ENCODE peak calls at places on chromosome 4, in four cellular contexts. N is mesenchymal stem cell, U is neuronal stem cell, V is IMR-90. E is an unnamed sample.

GRCh38 chr4:108519911-108520310 is 100.5 kb upstream of the RPL34 start:
- DNase-seq in N (no peak), U (no peak), V (no peak), E (no peak)

GRCh38 chr4:17103231-17103630 is 204.8 kb upstream of the LDB2 start:
- DNase-seq in N (peak), U (no peak), V (peak), E (no peak)

GRCh38 chr4:56937262-56937661 is 29.6 kb downstream of the REST start:
- DNase-seq in N (peak), U (no peak), V (peak), E (no peak)

GRCh38 chr4:78938868-78939666 is at the start of gene PAQR3:
- DNase-seq in N (peak), U (peak), V (peak), E (peak)

GRCh38 chr4:100257567-100257966 is 67.3 kb upstream of the DDIT4L start:
- DNase-seq in N (no peak), U (no peak), V (peak), E (peak)

GRCh38 chr4:73037057-73037456 is 32.5 kb downstream of the COX18 start:
- DNase-seq in N (no peak), U (no peak), V (no peak), E (peak)

GRCh38 chr4:7434766-7435150 is at the start of gene PSAPL1:
- DNase-seq in N (peak), U (no peak), V (peak), E (peak)

GRCh38 chr4:21512351-21512750 is 436.2 kb downstream of the KCNIP4 start:
- DNase-seq in N (peak), U (peak), V (peak), E (peak)

GRCh38 chr4:104490770-104491395 is 3.8 kb downstream of the CXXC4 start:
- DNase-seq in N (peak), U (peak), V (peak), E (peak)

GRCh38 chr4:158873795-158874359 is 105.1 kb downstream of the FNIP2 start:
- DNase-seq in N (peak), U (no peak), V (peak), E (peak)

GRCh38 chr4:110049951-110050925 is 137.6 kb downstream of the EGF start:
- DNase-seq in N (peak), U (peak), V (peak), E (peak)

GRCh38 chr4:79686976-79687375 is 278.9 kb upstream of the GK2 start:
- DNase-seq in N (no peak), U (no peak), V (no peak), E (no peak)

GRCh38 chr4:3825530-3825929 is 59.3 kb downstream of the ADRA2C start:
- DNase-seq in N (no peak), U (no peak), V (no peak), E (no peak)

GRCh38 chr4:128660361-128660964 is 149.0 kb upstream of the JADE1 start:
- DNase-seq in N (peak), U (no peak), V (peak), E (no peak)

GRCh38 chr4:122827258-122827887 is 742 bp downstream of the FGF2 start:
- DNase-seq in N (peak), U (peak), V (peak), E (peak)

GRCh38 chr4:4992833-4993232 is 26.4 kb downstream of the CYTL1 start:
- DNase-seq in N (no peak), U (no peak), V (no peak), E (no peak)

GRCh38 chr4:4990329-4990728 is 28.9 kb downstream of the CYTL1 start:
- DNase-seq in N (no peak), U (no peak), V (no peak), E (no peak)

GRCh38 chr4:4989083-4989622 is 30.1 kb downstream of the CYTL1 start:
- DNase-seq in N (no peak), U (no peak), V (no peak), E (peak)

GRCh38 chr4:4990857-4991540 is 28.3 kb downstream of the CYTL1 start:
- DNase-seq in N (peak), U (no peak), V (peak), E (no peak)

GRCh38 chr4:4991541-4992099 is 27.6 kb downstream of the CYTL1 start:
- DNase-seq in N (no peak), U (no peak), V (no peak), E (no peak)
- H2BK120ac ChIP-seq in N (no peak), U (no peak), V (peak), E (no peak)

GRCh38 chr4:30537462-30537861 is 182.7 kb upstream of the PCDH7 start:
- DNase-seq in N (peak), U (no peak), V (peak), E (peak)
- H2BK120ac ChIP-seq in N (no peak), U (no peak), V (no peak), E (no peak)

GRCh38 chr4:76084542-76084941 is 10.0 kb downstream of the ART3 start:
- DNase-seq in N (no peak), U (no peak), V (no peak), E (no peak)
- H2BK120ac ChIP-seq in N (no peak), U (no peak), V (no peak), E (no peak)

GRCh38 chr4:27090406-27090805 is 229.8 kb downstream of the STIM2 start:
- DNase-seq in N (no peak), U (no peak), V (no peak), E (no peak)
- H2BK120ac ChIP-seq in N (no peak), U (no peak), V (no peak), E (no peak)

DNA sequence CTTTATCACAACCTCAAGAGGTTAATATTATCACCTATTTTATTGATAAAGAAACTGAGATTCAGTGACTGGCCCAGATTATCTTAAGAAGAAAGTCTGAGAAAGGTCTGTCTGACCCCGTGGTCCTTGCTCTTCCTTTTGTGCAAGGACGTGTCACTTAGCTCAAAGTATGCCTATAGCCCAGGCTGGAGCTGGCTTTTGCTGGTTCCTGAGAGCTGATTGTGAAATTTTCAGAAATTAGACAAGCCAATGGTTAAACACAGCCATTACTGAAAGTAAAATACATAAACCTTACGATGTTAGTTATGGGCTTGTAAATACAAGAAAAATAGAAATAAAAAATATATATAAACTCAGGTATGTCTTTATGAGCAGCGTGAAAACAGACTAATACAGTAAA is 70.1 kb downstream of the CHRNA9 start:
- DNase-seq in N (no peak), U (no peak), V (no peak), E (no peak)
- H2BK120ac ChIP-seq in N (no peak), U (no peak), V (no peak), E (no peak)